ENCODE peak calls at places on chromosomes 5 and 9, in six cellular contexts. One of them, this sample, is unnamed.
A peak's percentile ranks its signal among the peaks of the same experiment; 100 is the strongest.

GRCh38 chr5:181173420-181174342 is 26.3 kb downstream of the OR2V2 start:
- DNase-seq in EH: peak; percentile 47
- DNase-seq in GM04503: no peak
- DNase-seq in T-helper 2 cell: peak; percentile 84
- DNase-seq in GM23248: peak; percentile 34
- DNase-seq in stimulated activated CD4-positive, alpha-beta T cell treated with anti-CD3 and anti-CD28 coated beads, Interleukin-15, amount 100 ng/mL, for 24 hours: peak; percentile 85
- DNase-seq in this sample: peak; percentile 84

GRCh38 chr5:16983022-16983639 is 47.0 kb upstream of the MYO10 start:
- DNase-seq in EH: peak; percentile 57
- DNase-seq in GM04503: no peak
- DNase-seq in T-helper 2 cell: no peak
- DNase-seq in GM23248: no peak
- DNase-seq in stimulated activated CD4-positive, alpha-beta T cell treated with anti-CD3 and anti-CD28 coated beads, Interleukin-15, amount 100 ng/mL, for 24 hours: no peak
- DNase-seq in this sample: peak; percentile 46

GRCh38 chr5:181260720-181261319 is at the start of gene TRIM52:
- DNase-seq in EH: peak; percentile 90
- DNase-seq in GM04503: no peak
- DNase-seq in T-helper 2 cell: peak; percentile 98
- DNase-seq in GM23248: peak; percentile 95
- DNase-seq in stimulated activated CD4-positive, alpha-beta T cell treated with anti-CD3 and anti-CD28 coated beads, Interleukin-15, amount 100 ng/mL, for 24 hours: peak; percentile 93
- DNase-seq in this sample: peak; percentile 94

GRCh38 chr5:38458174-38458573 is 98.3 kb downstream of the LIFR start:
- DNase-seq in EH: no peak
- DNase-seq in GM04503: no peak
- DNase-seq in T-helper 2 cell: no peak
- DNase-seq in GM23248: no peak
- DNase-seq in stimulated activated CD4-positive, alpha-beta T cell treated with anti-CD3 and anti-CD28 coated beads, Interleukin-15, amount 100 ng/mL, for 24 hours: no peak
- DNase-seq in this sample: no peak

GRCh38 chr9:33103381-33104110 is 27.1 kb upstream of the SMU1 start:
- DNase-seq in EH: no peak
- DNase-seq in GM04503: no peak
- DNase-seq in T-helper 2 cell: no peak
- DNase-seq in GM23248: no peak
- DNase-seq in stimulated activated CD4-positive, alpha-beta T cell treated with anti-CD3 and anti-CD28 coated beads, Interleukin-15, amount 100 ng/mL, for 24 hours: no peak
- DNase-seq in this sample: no peak

GRCh38 chr5:54663876-54664275 is 146.3 kb downstream of the SNX18 start:
- DNase-seq in EH: peak; percentile 98
- DNase-seq in GM04503: peak; percentile 97
- DNase-seq in T-helper 2 cell: no peak
- DNase-seq in GM23248: peak; percentile 96
- DNase-seq in stimulated activated CD4-positive, alpha-beta T cell treated with anti-CD3 and anti-CD28 coated beads, Interleukin-15, amount 100 ng/mL, for 24 hours: no peak
- DNase-seq in this sample: peak; percentile 85

GRCh38 chr5:79759436-79759835 is 69.8 kb downstream of the CMYA5 start:
- DNase-seq in EH: peak; percentile 75
- DNase-seq in GM04503: peak; percentile 74
- DNase-seq in T-helper 2 cell: no peak
- DNase-seq in GM23248: peak; percentile 92
- DNase-seq in stimulated activated CD4-positive, alpha-beta T cell treated with anti-CD3 and anti-CD28 coated beads, Interleukin-15, amount 100 ng/mL, for 24 hours: no peak
- DNase-seq in this sample: peak; percentile 58

GRCh38 chr9:87479801-87480201 is 17.9 kb upstream of the DAPK1 start:
- DNase-seq in EH: peak; percentile 23
- DNase-seq in GM04503: no peak
- DNase-seq in T-helper 2 cell: no peak
- DNase-seq in GM23248: no peak
- DNase-seq in stimulated activated CD4-positive, alpha-beta T cell treated with anti-CD3 and anti-CD28 coated beads, Interleukin-15, amount 100 ng/mL, for 24 hours: peak; percentile 23
- DNase-seq in this sample: peak; percentile 7

GRCh38 chr5:74056789-74057164 is 430.8 kb downstream of the ARHGEF28 start:
- DNase-seq in EH: peak; percentile 51
- DNase-seq in GM04503: no peak
- DNase-seq in T-helper 2 cell: peak; percentile 14
- DNase-seq in GM23248: peak; percentile 53
- DNase-seq in stimulated activated CD4-positive, alpha-beta T cell treated with anti-CD3 and anti-CD28 coated beads, Interleukin-15, amount 100 ng/mL, for 24 hours: no peak
- DNase-seq in this sample: peak; percentile 63

GRCh38 chr9:34072868-34073590 is 24.3 kb upstream of the UBAP2 start:
- DNase-seq in EH: peak; percentile 82
- DNase-seq in GM04503: peak; percentile 61
- DNase-seq in T-helper 2 cell: no peak
- DNase-seq in GM23248: peak; percentile 93
- DNase-seq in stimulated activated CD4-positive, alpha-beta T cell treated with anti-CD3 and anti-CD28 coated beads, Interleukin-15, amount 100 ng/mL, for 24 hours: no peak
- DNase-seq in this sample: peak; percentile 83

GRCh38 chr5:137376127-137376526 is 123.0 kb downstream of the SPOCK1 start:
- DNase-seq in EH: no peak
- DNase-seq in GM04503: no peak
- DNase-seq in T-helper 2 cell: no peak
- DNase-seq in GM23248: no peak
- DNase-seq in stimulated activated CD4-positive, alpha-beta T cell treated with anti-CD3 and anti-CD28 coated beads, Interleukin-15, amount 100 ng/mL, for 24 hours: no peak
- DNase-seq in this sample: no peak

GRCh38 chr9:130074391-130075115 is 20.8 kb downstream of the GPR107 start:
- DNase-seq in EH: no peak
- DNase-seq in GM04503: no peak
- DNase-seq in T-helper 2 cell: no peak
- DNase-seq in GM23248: no peak
- DNase-seq in stimulated activated CD4-positive, alpha-beta T cell treated with anti-CD3 and anti-CD28 coated beads, Interleukin-15, amount 100 ng/mL, for 24 hours: no peak
- DNase-seq in this sample: no peak

GRCh38 chr5:145960848-145961600 is 24.6 kb downstream of the SH3RF2 start:
- DNase-seq in EH: peak; percentile 63
- DNase-seq in GM04503: no peak
- DNase-seq in T-helper 2 cell: no peak
- DNase-seq in GM23248: no peak
- DNase-seq in stimulated activated CD4-positive, alpha-beta T cell treated with anti-CD3 and anti-CD28 coated beads, Interleukin-15, amount 100 ng/mL, for 24 hours: no peak
- DNase-seq in this sample: peak; percentile 53

GRCh38 chr5:1793301-1793740 is 6.3 kb downstream of the MRPL36 start:
- DNase-seq in EH: peak; percentile 54
- DNase-seq in GM04503: no peak
- DNase-seq in T-helper 2 cell: peak; percentile 29
- DNase-seq in GM23248: peak; percentile 72
- DNase-seq in stimulated activated CD4-positive, alpha-beta T cell treated with anti-CD3 and anti-CD28 coated beads, Interleukin-15, amount 100 ng/mL, for 24 hours: peak; percentile 66
- DNase-seq in this sample: peak; percentile 25

GRCh38 chr5:54148858-54149257 is 161.5 kb downstream of the ARL15 start:
- DNase-seq in EH: no peak
- DNase-seq in GM04503: no peak
- DNase-seq in T-helper 2 cell: no peak
- DNase-seq in GM23248: no peak
- DNase-seq in stimulated activated CD4-positive, alpha-beta T cell treated with anti-CD3 and anti-CD28 coated beads, Interleukin-15, amount 100 ng/mL, for 24 hours: no peak
- DNase-seq in this sample: no peak

GRCh38 chr9:12776775-12777055 is 1.9 kb downstream of the LURAP1L start:
- DNase-seq in EH: no peak
- DNase-seq in GM04503: peak; percentile 20
- DNase-seq in T-helper 2 cell: no peak
- DNase-seq in GM23248: peak; percentile 73
- DNase-seq in stimulated activated CD4-positive, alpha-beta T cell treated with anti-CD3 and anti-CD28 coated beads, Interleukin-15, amount 100 ng/mL, for 24 hours: no peak
- DNase-seq in this sample: peak; percentile 59

GRCh38 chr5:175464414-175465233 is 13.7 kb upstream of the SFXN1 start:
- DNase-seq in EH: peak; percentile 38
- DNase-seq in GM04503: no peak
- DNase-seq in T-helper 2 cell: peak; percentile 87
- DNase-seq in GM23248: peak; percentile 59
- DNase-seq in stimulated activated CD4-positive, alpha-beta T cell treated with anti-CD3 and anti-CD28 coated beads, Interleukin-15, amount 100 ng/mL, for 24 hours: peak; percentile 78
- DNase-seq in this sample: peak; percentile 52

GRCh38 chr9:98453589-98454311 is 198.3 kb upstream of the TBC1D2 start:
- DNase-seq in EH: peak; percentile 50
- DNase-seq in GM04503: no peak
- DNase-seq in T-helper 2 cell: no peak
- DNase-seq in GM23248: peak; percentile 70
- DNase-seq in stimulated activated CD4-positive, alpha-beta T cell treated with anti-CD3 and anti-CD28 coated beads, Interleukin-15, amount 100 ng/mL, for 24 hours: no peak
- DNase-seq in this sample: no peak

GRCh38 chr5:38736089-38736488 is 109.7 kb upstream of the OSMR start:
- DNase-seq in EH: no peak
- DNase-seq in GM04503: no peak
- DNase-seq in T-helper 2 cell: no peak
- DNase-seq in GM23248: no peak
- DNase-seq in stimulated activated CD4-positive, alpha-beta T cell treated with anti-CD3 and anti-CD28 coated beads, Interleukin-15, amount 100 ng/mL, for 24 hours: no peak
- DNase-seq in this sample: no peak

GRCh38 chr9:130328349-130328801 is 62.8 kb downstream of the HMCN2 start:
- DNase-seq in EH: peak; percentile 35
- DNase-seq in GM04503: no peak
- DNase-seq in T-helper 2 cell: no peak
- DNase-seq in GM23248: peak; percentile 65
- DNase-seq in stimulated activated CD4-positive, alpha-beta T cell treated with anti-CD3 and anti-CD28 coated beads, Interleukin-15, amount 100 ng/mL, for 24 hours: no peak
- DNase-seq in this sample: no peak

GRCh38 chr9:71795097-71795807 is 26.9 kb upstream of the CEMIP2 start:
- DNase-seq in EH: no peak
- DNase-seq in GM04503: no peak
- DNase-seq in T-helper 2 cell: peak; percentile 95
- DNase-seq in GM23248: no peak
- DNase-seq in stimulated activated CD4-positive, alpha-beta T cell treated with anti-CD3 and anti-CD28 coated beads, Interleukin-15, amount 100 ng/mL, for 24 hours: no peak
- DNase-seq in this sample: no peak

GRCh38 chr9:94843089-94843488 is 116.6 kb downstream of the AOPEP start:
- DNase-seq in EH: no peak
- DNase-seq in GM04503: no peak
- DNase-seq in T-helper 2 cell: no peak
- DNase-seq in GM23248: no peak
- DNase-seq in stimulated activated CD4-positive, alpha-beta T cell treated with anti-CD3 and anti-CD28 coated beads, Interleukin-15, amount 100 ng/mL, for 24 hours: no peak
- DNase-seq in this sample: no peak

GRCh38 chr9:82148849-82149544 is 160.4 kb downstream of the SPATA31D1 start:
- DNase-seq in EH: peak; percentile 96
- DNase-seq in GM04503: peak; percentile 85
- DNase-seq in T-helper 2 cell: no peak
- DNase-seq in GM23248: peak; percentile 90
- DNase-seq in stimulated activated CD4-positive, alpha-beta T cell treated with anti-CD3 and anti-CD28 coated beads, Interleukin-15, amount 100 ng/mL, for 24 hours: no peak
- DNase-seq in this sample: no peak

GRCh38 chr5:135443329-135443960 is 3.7 kb downstream of the DCANP1 start:
- DNase-seq in EH: no peak
- DNase-seq in GM04503: no peak
- DNase-seq in T-helper 2 cell: no peak
- DNase-seq in GM23248: no peak
- DNase-seq in stimulated activated CD4-positive, alpha-beta T cell treated with anti-CD3 and anti-CD28 coated beads, Interleukin-15, amount 100 ng/mL, for 24 hours: no peak
- DNase-seq in this sample: no peak

GRCh38 chr9:117958726-117959125 is 254.5 kb downstream of the TLR4 start:
- DNase-seq in EH: no peak
- DNase-seq in GM04503: no peak
- DNase-seq in T-helper 2 cell: no peak
- DNase-seq in GM23248: no peak
- DNase-seq in stimulated activated CD4-positive, alpha-beta T cell treated with anti-CD3 and anti-CD28 coated beads, Interleukin-15, amount 100 ng/mL, for 24 hours: no peak
- DNase-seq in this sample: no peak

GRCh38 chr5:174843263-174844250 is 119.2 kb downstream of the MSX2 start:
- DNase-seq in EH: peak; percentile 66
- DNase-seq in GM04503: no peak
- DNase-seq in T-helper 2 cell: no peak
- DNase-seq in GM23248: peak; percentile 28
- DNase-seq in stimulated activated CD4-positive, alpha-beta T cell treated with anti-CD3 and anti-CD28 coated beads, Interleukin-15, amount 100 ng/mL, for 24 hours: no peak
- DNase-seq in this sample: no peak

GRCh38 chr9:133701981-133702797 is 36.0 kb downstream of the SARDH start:
- DNase-seq in EH: peak; percentile 23
- DNase-seq in GM04503: no peak
- DNase-seq in T-helper 2 cell: peak; percentile 85
- DNase-seq in GM23248: no peak
- DNase-seq in stimulated activated CD4-positive, alpha-beta T cell treated with anti-CD3 and anti-CD28 coated beads, Interleukin-15, amount 100 ng/mL, for 24 hours: peak; percentile 85
- DNase-seq in this sample: no peak

GRCh38 chr5:17327048-17327447 is 109.6 kb downstream of the BASP1 start:
- DNase-seq in EH: no peak
- DNase-seq in GM04503: no peak
- DNase-seq in T-helper 2 cell: no peak
- DNase-seq in GM23248: no peak
- DNase-seq in stimulated activated CD4-positive, alpha-beta T cell treated with anti-CD3 and anti-CD28 coated beads, Interleukin-15, amount 100 ng/mL, for 24 hours: no peak
- DNase-seq in this sample: no peak

GRCh38 chr9:131111854-131112311 is 13.5 kb upstream of the NUP214 start:
- DNase-seq in EH: no peak
- DNase-seq in GM04503: no peak
- DNase-seq in T-helper 2 cell: no peak
- DNase-seq in GM23248: no peak
- DNase-seq in stimulated activated CD4-positive, alpha-beta T cell treated with anti-CD3 and anti-CD28 coated beads, Interleukin-15, amount 100 ng/mL, for 24 hours: no peak
- DNase-seq in this sample: no peak

GRCh38 chr5:91103353-91104061 is 279.6 kb downstream of the ARRDC3 start:
- DNase-seq in EH: no peak
- DNase-seq in GM04503: peak; percentile 37
- DNase-seq in T-helper 2 cell: no peak
- DNase-seq in GM23248: peak; percentile 84
- DNase-seq in stimulated activated CD4-positive, alpha-beta T cell treated with anti-CD3 and anti-CD28 coated beads, Interleukin-15, amount 100 ng/mL, for 24 hours: no peak
- DNase-seq in this sample: peak; percentile 27

GRCh38 chr5:76831108-76831447 is 12.2 kb downstream of the F2RL1 start:
- DNase-seq in EH: peak; percentile 86
- DNase-seq in GM04503: no peak
- DNase-seq in T-helper 2 cell: no peak
- DNase-seq in GM23248: peak; percentile 51
- DNase-seq in stimulated activated CD4-positive, alpha-beta T cell treated with anti-CD3 and anti-CD28 coated beads, Interleukin-15, amount 100 ng/mL, for 24 hours: no peak
- DNase-seq in this sample: peak; percentile 76

GRCh38 chr5:142472306-142472951 is 147.6 kb upstream of the SPRY4 start:
- DNase-seq in EH: peak; percentile 93
- DNase-seq in GM04503: peak; percentile 60
- DNase-seq in T-helper 2 cell: peak; percentile 64
- DNase-seq in GM23248: peak; percentile 98
- DNase-seq in stimulated activated CD4-positive, alpha-beta T cell treated with anti-CD3 and anti-CD28 coated beads, Interleukin-15, amount 100 ng/mL, for 24 hours: peak; percentile 67
- DNase-seq in this sample: peak; percentile 99

This sample was measured in ELR.